ENCODE peak calls at places on chromosomes 11 and 22, in four cellular contexts. M is A549, S is GM12891, L is GM12892. Q is an unnamed sample.

GRCh38 chr11:103798029-103798428 is 238.4 kb upstream of the DDI1 start:
- DNase-seq in L (no peak), M (no peak), S (no peak), Q (no peak)

GRCh38 chr11:69808708-69809107 is 10.5 kb downstream of the FGF3 start:
- DNase-seq in M (no peak), S (no peak), L (no peak), Q (no peak)

GRCh38 chr11:1876361-1877063 is 15.2 kb downstream of the PRR33 start:
- DNase-seq in L (peak; percentile 56), M (peak; percentile 48), S (peak; percentile 63), Q (peak; percentile 25)

GRCh38 chr11:78313898-78314297 is 103.7 kb downstream of the GAB2 start:
- DNase-seq in L (no peak), M (no peak), S (no peak), Q (no peak)

GRCh38 chr11:93570759-93571413 is 27.7 kb upstream of the SMCO4 start:
- DNase-seq in M (peak; percentile 64), S (no peak), L (no peak), Q (no peak)

GRCh38 chr11:96122601-96123044 is 198.7 kb upstream of the MTMR2 start:
- DNase-seq in L (no peak), M (no peak), S (no peak), Q (no peak)

GRCh38 chr11:22787565-22788162 is 41.9 kb downstream of the SVIP start:
- DNase-seq in M (peak; percentile 31), L (no peak), S (no peak), Q (no peak)

GRCh38 chr11:116357769-116358544 is 414.8 kb downstream of the BUD13 start:
- DNase-seq in L (no peak), S (no peak), M (peak; percentile 26), Q (no peak)

GRCh38 chr11:94926698-94927237 is 46.6 kb downstream of the CWC15 start:
- DNase-seq in S (no peak), M (peak; percentile 5), L (no peak), Q (peak; percentile 85)

GRCh38 chr22:47369431-47370015 is 607.1 kb downstream of the TBC1D22A start:
- DNase-seq in S (no peak), M (no peak), L (no peak), Q (no peak)

GRCh38 chr22:35860837-35861236 is 143.2 kb downstream of the APOL5 start:
- DNase-seq in S (no peak), M (no peak), L (no peak), Q (no peak)

GRCh38 chr11:64649304-64649703 is 58.3 kb downstream of the SLC22A12 start:
- DNase-seq in S (no peak), M (peak; percentile 39), L (no peak), Q (no peak)

GRCh38 chr11:60343094-60343704 is 16.1 kb downstream of the MS4A6E start:
- DNase-seq in M (peak; percentile 29), S (no peak), L (no peak), Q (no peak)

GRCh38 chr11:94737171-94737611 is 31.0 kb upstream of the AMOTL1 start:
- DNase-seq in S (no peak), L (no peak), M (peak; percentile 49), Q (no peak)

GRCh38 chr11:61009392-61010275 is 38.2 kb downstream of the CD6 start:
- DNase-seq in L (no peak), S (no peak), M (no peak), Q (no peak)

GRCh38 chr11:129968611-129969419 is 33.8 kb downstream of the PRDM10 start:
- DNase-seq in S (no peak), M (no peak), L (no peak), Q (no peak)

GRCh38 chr11:131370090-131370751 is at the start of gene NTM:
- DNase-seq in L (no peak), M (no peak), S (no peak), Q (peak; percentile 23)

GRCh38 chr11:69066122-69067112 is 17.7 kb downstream of the TPCN2 start:
- DNase-seq in L (no peak), M (no peak), S (no peak), Q (no peak)

GRCh38 chr22:44738347-44738715 is 14.0 kb upstream of the ARHGAP8 start:
- DNase-seq in M (no peak), S (no peak), L (no peak), Q (no peak)

GRCh38 chr11:57478971-57479663 is 18.8 kb downstream of the RTN4RL2 start:
- DNase-seq in M (no peak), S (no peak), L (no peak), Q (no peak)

GRCh38 chr22:50138036-50138435 is 32.5 kb upstream of the PANX2 start:
- DNase-seq in M (no peak), L (no peak), S (no peak), Q (no peak)

GRCh38 chr11:107307991-107308390 is 149.6 kb downstream of the CWF19L2 start:
- DNase-seq in M (no peak), S (no peak), L (no peak), Q (no peak)

GRCh38 chr11:125317416-125317815 is 152.9 kb downstream of the PKNOX2 start:
- DNase-seq in S (no peak), L (no peak), M (no peak), Q (no peak)

GRCh38 chr11:19519912-19520641 is 192.6 kb upstream of the NAV2 start:
- DNase-seq in M (no peak), S (no peak), L (no peak), Q (no peak)

GRCh38 chr11:126917531-126918204 is 82.9 kb downstream of the KIRREL3 start:
- DNase-seq in L (no peak), S (no peak), M (peak; percentile 89), Q (no peak)

GRCh38 chr11:115425816-115426215 is 78.4 kb downstream of the CADM1 start:
- DNase-seq in S (no peak), L (no peak), M (no peak), Q (no peak)

GRCh38 chr11:81989093-81989492 is 744.6 kb downstream of the FAM181B start:
- DNase-seq in S (no peak), L (no peak), M (no peak), Q (no peak)

GRCh38 chr22:23054531-23055257 is 15.6 kb upstream of the GNAZ start:
- DNase-seq in M (no peak), L (no peak), S (no peak), Q (no peak)

GRCh38 chr22:35384567-35384966 is 3.7 kb downstream of the HMOX1 start:
- DNase-seq in L (no peak), M (no peak), S (no peak), Q (no peak)

GRCh38 chr11:11608783-11609232 is 13.0 kb downstream of the GALNT18 start:
- DNase-seq in S (no peak), M (peak; percentile 29), L (no peak), Q (peak; percentile 16)

GRCh38 chr11:2426826-2427521 is 17.3 kb downstream of the TRPM5 start:
- DNase-seq in L (no peak), M (no peak), S (no peak), Q (no peak)

DNA sequence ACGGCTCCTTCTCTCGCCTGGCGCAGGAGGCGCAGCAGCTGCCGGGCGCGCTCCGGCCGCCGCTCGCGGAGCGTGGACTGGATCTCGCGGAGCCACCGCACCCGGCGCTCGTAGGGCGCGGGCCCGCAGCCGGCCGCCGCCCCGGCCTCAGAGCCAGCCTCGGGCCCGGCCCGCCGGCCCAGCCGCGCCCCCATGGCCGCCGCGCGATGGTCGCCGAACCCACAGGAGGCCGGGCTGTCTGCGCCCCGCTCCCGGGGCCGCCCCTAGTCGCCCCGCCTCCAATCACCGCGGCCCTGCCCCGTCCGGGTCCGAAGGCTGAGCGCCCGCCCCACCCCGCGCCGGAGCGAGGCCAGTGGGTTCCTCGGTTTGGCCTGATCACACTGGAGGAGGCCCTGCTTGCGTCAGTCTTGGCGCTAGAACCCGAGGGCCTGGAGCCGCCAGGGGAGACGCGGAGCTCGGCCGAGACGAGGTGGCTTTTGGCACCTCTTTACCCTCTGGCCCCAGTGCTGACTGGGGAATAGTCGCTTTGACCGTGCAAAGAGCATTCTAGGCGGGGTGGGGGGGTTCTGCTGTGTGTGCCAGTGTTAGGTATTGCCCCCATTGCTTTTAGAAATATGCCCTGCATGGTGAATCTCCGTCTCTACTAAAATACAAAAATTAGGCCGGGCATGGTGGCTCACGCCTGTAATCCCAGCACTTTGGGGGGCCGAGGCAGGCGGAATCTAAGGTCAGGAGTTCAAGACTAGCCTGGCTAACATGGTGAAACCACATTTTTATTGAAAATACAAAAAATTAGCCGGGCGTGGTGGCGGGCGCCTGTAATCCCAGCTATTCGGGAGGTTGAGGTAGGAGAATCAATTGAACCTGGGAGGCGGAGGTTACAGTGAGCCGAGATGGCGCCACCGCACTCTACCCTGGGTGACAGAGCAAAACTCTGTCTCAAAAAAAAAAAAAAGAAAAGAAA is at the start of gene LRRC75B:
- DNase-seq in L (peak; percentile 90), S (peak; percentile 95), M (peak; percentile 82), Q (peak; percentile 86)
- TF ChIP-seq POLR2A in L (peak; percentile 44), S (no peak), M (peak; percentile 68), Q (peak; percentile 73)

GRCh38 chr11:67138922-67139321 is 19.9 kb downstream of the KDM2A start:
- DNase-seq in S (no peak), L (no peak), M (no peak), Q (no peak)
- TF ChIP-seq POLR2A in S (no peak), L (no peak), M (no peak), Q (no peak)

DNA sequence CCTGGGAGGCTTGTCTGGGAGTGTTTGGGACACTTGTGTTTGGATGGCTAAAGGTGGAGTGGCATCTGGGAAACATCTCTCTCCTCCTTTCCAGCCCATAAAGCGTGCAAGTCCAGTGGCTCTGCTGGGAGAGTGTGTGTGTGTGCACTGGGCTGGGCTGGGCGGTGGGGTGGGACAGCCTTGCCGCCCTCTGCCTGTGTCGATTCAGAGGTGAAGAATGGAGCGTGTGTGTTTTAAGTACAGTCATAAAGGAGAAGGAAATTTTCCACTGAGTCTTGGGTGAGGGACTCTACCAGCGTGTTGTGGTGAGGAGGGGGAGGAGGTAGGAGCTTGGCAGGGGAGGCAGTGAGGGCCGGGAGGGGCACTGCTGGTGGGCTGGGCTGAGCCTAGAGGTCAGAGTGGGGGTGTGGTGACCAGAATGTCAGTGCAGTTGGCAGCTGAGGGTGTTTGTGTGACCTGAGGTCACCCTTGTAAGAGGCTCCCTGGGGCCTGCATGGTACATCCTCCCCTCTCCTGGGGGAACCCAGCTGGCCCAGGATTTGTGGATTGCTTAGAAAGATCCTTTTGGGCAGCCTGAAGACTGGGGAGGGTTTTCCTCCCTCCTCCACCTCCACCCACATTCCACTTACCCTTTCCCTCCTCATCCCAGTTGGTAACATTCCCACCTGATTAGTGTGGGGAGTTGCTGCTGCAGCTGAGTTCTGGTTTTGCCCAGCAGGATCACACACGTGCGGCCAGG is 1.7 kb downstream of the TIMP3 start:
- DNase-seq in L (no peak), M (no peak), S (no peak), Q (no peak)
- TF ChIP-seq POLR2A in L (no peak), M (no peak), S (no peak), Q (no peak)

DNA sequence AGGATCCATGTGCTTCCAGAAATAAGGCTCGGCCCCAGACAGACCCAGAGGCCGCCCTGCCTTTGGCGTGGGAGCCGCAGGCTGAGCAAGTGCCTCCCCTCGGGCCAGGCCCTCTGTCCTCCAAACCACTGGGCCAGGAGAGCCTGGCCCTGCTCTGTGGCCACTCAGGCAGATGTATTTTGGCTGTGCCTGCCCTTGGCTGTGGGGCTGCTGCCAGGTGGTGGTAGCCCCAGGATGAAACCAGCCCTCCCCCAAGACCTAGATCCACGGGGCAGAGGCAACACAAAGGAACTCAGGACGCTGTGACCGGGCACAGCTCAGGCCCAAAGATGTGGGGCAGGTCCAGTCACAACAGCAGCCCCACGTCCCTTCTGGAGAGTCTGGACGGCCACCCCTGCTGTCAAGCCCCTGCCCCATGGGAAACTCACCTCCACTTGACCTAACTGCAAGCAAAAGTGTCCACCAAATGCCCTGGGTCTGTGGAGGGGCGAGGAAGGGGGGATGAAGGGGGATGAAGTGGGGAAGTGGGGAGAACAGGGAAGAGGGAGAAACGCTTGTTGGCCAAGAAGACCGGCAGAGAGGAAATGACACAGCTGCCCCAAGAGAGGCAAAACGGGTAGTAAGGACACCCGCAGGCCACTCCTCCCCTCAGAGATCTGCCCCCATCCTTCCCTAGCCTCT is 23.9 kb downstream of the PISD start:
- DNase-seq in S (no peak), M (no peak), L (peak; percentile 46), Q (no peak)
- TF ChIP-seq POLR2A in S (no peak), M (no peak), L (peak; percentile 9), Q (no peak)